ENCODE peak calls at places on chromosome 22, in eight cellular contexts. One of them, this sample, is unnamed.

GRCh38 chr22:44689173-44689572 is 12.8 kb upstream of the PRR5 start:
- DNase-seq in mammary epithelial cell: no peak
- DNase-seq in GM12878: no peak
- DNase-seq in mesenchymal stem cell: no peak
- DNase-seq in trophoblast cell: peak; percentile 96
- DNase-seq in GM23248: no peak
- DNase-seq in endothelial cell of umbilical vein: no peak
- DNase-seq in fibroblast of lung: no peak
- DNase-seq in this sample: no peak

GRCh38 chr22:22103078-22103593 is 120.5 kb upstream of the TOP3B start:
- DNase-seq in trophoblast cell: peak; percentile 19
- DNase-seq in fibroblast of lung: no peak
- DNase-seq in mammary epithelial cell: no peak
- DNase-seq in GM12878: no peak
- DNase-seq in mesenchymal stem cell: no peak
- DNase-seq in GM23248: peak; percentile 26
- DNase-seq in endothelial cell of umbilical vein: no peak
- DNase-seq in this sample: peak; percentile 88

GRCh38 chr22:20273720-20274119 is 5.6 kb upstream of the RTN4R start:
- DNase-seq in fibroblast of lung: no peak
- DNase-seq in trophoblast cell: no peak
- DNase-seq in GM23248: no peak
- DNase-seq in mesenchymal stem cell: no peak
- DNase-seq in mammary epithelial cell: no peak
- DNase-seq in endothelial cell of umbilical vein: no peak
- DNase-seq in GM12878: no peak
- DNase-seq in this sample: no peak

GRCh38 chr22:28899199-28899853 is 16.0 kb downstream of the ZNRF3 start:
- DNase-seq in GM12878: no peak
- DNase-seq in endothelial cell of umbilical vein: no peak
- DNase-seq in fibroblast of lung: peak; percentile 32
- DNase-seq in mammary epithelial cell: peak; percentile 87
- DNase-seq in trophoblast cell: no peak
- DNase-seq in mesenchymal stem cell: no peak
- DNase-seq in GM23248: no peak
- DNase-seq in this sample: no peak

GRCh38 chr22:48507171-48507570 is 1320.5 kb downstream of the BRD1 start:
- DNase-seq in fibroblast of lung: no peak
- DNase-seq in mammary epithelial cell: no peak
- DNase-seq in mesenchymal stem cell: no peak
- DNase-seq in GM12878: no peak
- DNase-seq in endothelial cell of umbilical vein: no peak
- DNase-seq in trophoblast cell: no peak
- DNase-seq in GM23248: no peak
- DNase-seq in this sample: no peak

GRCh38 chr22:49873228-49873940 is 19.7 kb downstream of the ZBED4 start:
- DNase-seq in mammary epithelial cell: no peak
- DNase-seq in endothelial cell of umbilical vein: no peak
- DNase-seq in GM12878: no peak
- DNase-seq in trophoblast cell: no peak
- DNase-seq in mesenchymal stem cell: no peak
- DNase-seq in fibroblast of lung: no peak
- DNase-seq in GM23248: no peak
- DNase-seq in this sample: no peak

GRCh38 chr22:21984793-21985192 is 2.2 kb upstream of the TOP3B start:
- DNase-seq in fibroblast of lung: peak; percentile 16
- DNase-seq in trophoblast cell: peak; percentile 29
- DNase-seq in mesenchymal stem cell: peak; percentile 8
- DNase-seq in endothelial cell of umbilical vein: peak; percentile 37
- DNase-seq in mammary epithelial cell: peak; percentile 35
- DNase-seq in GM23248: peak; percentile 44
- DNase-seq in GM12878: no peak
- DNase-seq in this sample: peak; percentile 92

GRCh38 chr22:20084547-20085413 is 4.7 kb downstream of the DGCR8 start:
- DNase-seq in mammary epithelial cell: no peak
- DNase-seq in endothelial cell of umbilical vein: no peak
- DNase-seq in fibroblast of lung: no peak
- DNase-seq in GM12878: no peak
- DNase-seq in GM23248: peak; percentile 27
- DNase-seq in mesenchymal stem cell: peak; percentile 18
- DNase-seq in trophoblast cell: no peak
- DNase-seq in this sample: peak; percentile 92

GRCh38 chr22:48370508-48371325 is 1457.0 kb downstream of the BRD1 start:
- DNase-seq in GM23248: no peak
- DNase-seq in mesenchymal stem cell: no peak
- DNase-seq in fibroblast of lung: no peak
- DNase-seq in GM12878: no peak
- DNase-seq in endothelial cell of umbilical vein: no peak
- DNase-seq in trophoblast cell: no peak
- DNase-seq in mammary epithelial cell: no peak
- DNase-seq in this sample: peak; percentile 51

GRCh38 chr22:27879923-27880322 is 39.1 kb downstream of the PITPNB start:
- DNase-seq in mesenchymal stem cell: peak; percentile 69
- DNase-seq in GM23248: peak; percentile 76
- DNase-seq in trophoblast cell: no peak
- DNase-seq in fibroblast of lung: peak; percentile 51
- DNase-seq in endothelial cell of umbilical vein: peak; percentile 57
- DNase-seq in GM12878: no peak
- DNase-seq in mammary epithelial cell: peak; percentile 30
- DNase-seq in this sample: peak; percentile 69

GRCh38 chr22:19987394-19988306 is 29.0 kb downstream of the ARVCF start:
- DNase-seq in GM23248: no peak
- DNase-seq in fibroblast of lung: no peak
- DNase-seq in mesenchymal stem cell: no peak
- DNase-seq in endothelial cell of umbilical vein: no peak
- DNase-seq in GM12878: no peak
- DNase-seq in mammary epithelial cell: no peak
- DNase-seq in trophoblast cell: no peak
- DNase-seq in this sample: no peak

GRCh38 chr22:37263966-37264887 is 18.1 kb upstream of the CYTH4 start:
- DNase-seq in GM23248: no peak
- DNase-seq in GM12878: no peak
- DNase-seq in trophoblast cell: no peak
- DNase-seq in endothelial cell of umbilical vein: no peak
- DNase-seq in mammary epithelial cell: no peak
- DNase-seq in fibroblast of lung: no peak
- DNase-seq in mesenchymal stem cell: no peak
- DNase-seq in this sample: peak; percentile 39

GRCh38 chr22:49967333-49968241 is 7.0 kb downstream of the PIM3 start:
- DNase-seq in GM23248: peak; percentile 37
- DNase-seq in fibroblast of lung: peak; percentile 75
- DNase-seq in GM12878: no peak
- DNase-seq in mesenchymal stem cell: peak; percentile 42
- DNase-seq in mammary epithelial cell: no peak
- DNase-seq in endothelial cell of umbilical vein: no peak
- DNase-seq in trophoblast cell: no peak
- DNase-seq in this sample: peak; percentile 62

DNA sequence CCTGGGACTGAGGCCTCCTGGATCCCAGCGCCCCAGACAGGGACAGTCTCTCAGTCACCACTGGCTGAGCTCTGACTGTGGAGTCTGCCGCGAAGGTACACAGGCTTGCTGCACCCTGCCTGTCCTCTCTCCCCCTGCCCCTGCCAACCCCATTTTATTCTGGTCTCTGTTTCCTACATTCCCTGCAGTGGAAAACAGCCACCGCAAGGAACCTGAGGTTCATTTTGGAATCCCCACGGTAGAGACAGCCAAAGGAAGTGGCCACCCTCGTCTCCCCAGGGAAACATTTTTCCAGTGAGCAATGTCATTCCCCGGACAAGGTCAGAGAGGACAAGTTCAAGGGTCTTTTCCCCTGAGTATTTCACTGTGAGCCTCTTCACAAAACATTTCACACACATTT is 56.6 kb downstream of the FBXO7 start:
- DNase-seq in mesenchymal stem cell: peak; percentile 47
- DNase-seq in trophoblast cell: no peak
- DNase-seq in GM12878: no peak
- DNase-seq in mammary epithelial cell: no peak
- DNase-seq in endothelial cell of umbilical vein: no peak
- DNase-seq in GM23248: peak; percentile 33
- DNase-seq in fibroblast of lung: no peak
- DNase-seq in this sample: no peak
- H3K9ac ChIP-seq in mesenchymal stem cell: peak overlapping the region; percentile 24
- H3K9ac ChIP-seq in trophoblast cell: no peak overlapping the region
- H3K9ac ChIP-seq in GM12878: no peak overlapping the region
- H3K9ac ChIP-seq in mammary epithelial cell: no peak overlapping the region
- H3K9ac ChIP-seq in endothelial cell of umbilical vein: no peak overlapping the region
- H3K9ac ChIP-seq in GM23248: peak overlapping the region; percentile 61
- H3K9ac ChIP-seq in fibroblast of lung: no peak overlapping the region
- H3K9ac ChIP-seq in this sample: no peak overlapping the region

DNA sequence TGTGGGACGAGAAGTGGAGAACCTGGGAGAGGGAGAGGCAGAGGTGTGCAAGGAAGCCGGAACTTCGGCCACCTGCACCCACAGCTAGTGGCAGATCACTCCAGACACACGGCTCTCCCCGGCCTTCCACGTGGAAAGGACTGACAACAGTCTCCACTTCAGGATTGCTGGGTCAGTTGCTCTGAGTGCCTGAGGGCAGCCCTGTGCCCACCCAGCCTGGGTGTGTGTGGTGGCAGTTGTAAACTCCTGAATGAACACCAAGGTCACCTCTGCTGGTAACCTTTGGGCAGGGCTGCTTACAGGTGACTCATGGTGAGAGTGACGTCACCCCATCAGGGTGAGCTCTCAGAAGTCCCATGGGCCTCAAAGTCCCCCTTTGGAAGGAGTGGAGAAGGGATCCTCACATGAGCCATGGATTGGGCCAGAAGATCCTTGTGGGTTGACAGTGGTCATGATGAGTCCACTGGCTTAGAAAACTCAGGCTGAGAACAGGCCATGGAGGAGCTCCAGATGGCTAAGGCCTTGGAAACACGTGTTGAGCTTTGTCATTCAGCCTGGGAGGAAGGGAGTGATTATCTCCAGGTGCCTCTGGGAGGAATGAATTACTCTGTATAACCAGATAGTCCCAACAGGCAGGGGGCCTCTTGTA is 71.3 kb downstream of the BCR start:
- DNase-seq in trophoblast cell: peak; percentile 11
- DNase-seq in mammary epithelial cell: peak; percentile 46
- DNase-seq in endothelial cell of umbilical vein: no peak
- DNase-seq in GM12878: no peak
- DNase-seq in fibroblast of lung: no peak
- DNase-seq in GM23248: peak; percentile 74
- DNase-seq in mesenchymal stem cell: peak; percentile 8
- DNase-seq in this sample: no peak
- H3K4me1 ChIP-seq in trophoblast cell: peaks cover 23% of the 10 kb centered on the region
- H3K4me1 ChIP-seq in mammary epithelial cell: peaks cover 7% of the 10 kb centered on the region
- H3K4me1 ChIP-seq in endothelial cell of umbilical vein: peaks cover 6% of the 10 kb centered on the region
- H3K4me1 ChIP-seq in GM12878: peaks cover 16% of the 10 kb centered on the region
- H3K4me1 ChIP-seq in fibroblast of lung: peaks cover 2% of the 10 kb centered on the region
- H3K4me1 ChIP-seq in GM23248: peaks cover 20% of the 10 kb centered on the region
- H3K4me1 ChIP-seq in mesenchymal stem cell: peaks cover 7% of the 10 kb centered on the region
- H3K4me1 ChIP-seq in this sample: peaks cover 31% of the 10 kb centered on the region

DNA sequence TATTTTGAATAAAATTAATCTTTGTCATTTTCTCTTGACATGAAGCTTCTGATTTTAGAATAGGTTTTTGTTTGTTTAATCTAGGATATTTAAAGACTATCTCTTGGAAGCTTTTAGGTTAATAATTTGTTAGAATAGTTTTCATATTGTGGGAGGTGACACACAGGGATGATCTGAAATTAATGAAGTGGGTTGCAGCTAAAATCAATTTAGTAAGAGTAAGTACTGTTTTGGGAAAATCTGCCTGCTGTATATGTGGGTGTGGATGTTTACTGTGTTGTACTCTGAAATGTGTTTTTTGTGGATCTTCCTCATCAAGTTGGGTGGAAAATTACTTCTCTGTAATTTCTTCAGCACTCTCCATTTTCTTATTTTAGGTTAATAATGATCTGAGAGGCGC is 67.3 kb downstream of the BID start:
- DNase-seq in trophoblast cell: no peak
- DNase-seq in fibroblast of lung: no peak
- DNase-seq in mammary epithelial cell: no peak
- DNase-seq in GM12878: no peak
- DNase-seq in GM23248: peak; percentile 31
- DNase-seq in endothelial cell of umbilical vein: no peak
- DNase-seq in mesenchymal stem cell: no peak
- DNase-seq in this sample: no peak
- H3K9ac ChIP-seq in trophoblast cell: no peak overlapping the region
- H3K9ac ChIP-seq in fibroblast of lung: no peak overlapping the region
- H3K9ac ChIP-seq in mammary epithelial cell: peak overlapping the region; percentile 73
- H3K9ac ChIP-seq in GM12878: peak overlapping the region; percentile 41
- H3K9ac ChIP-seq in GM23248: peak overlapping the region; percentile 85
- H3K9ac ChIP-seq in endothelial cell of umbilical vein: peak overlapping the region; percentile 86
- H3K9ac ChIP-seq in mesenchymal stem cell: peak overlapping the region; percentile 92
- H3K9ac ChIP-seq in this sample: no peak overlapping the region

GRCh38 chr22:17117400-17117799 is 3.8 kb downstream of the TMEM121B start:
- DNase-seq in GM12878: no peak
- DNase-seq in endothelial cell of umbilical vein: no peak
- DNase-seq in trophoblast cell: no peak
- DNase-seq in fibroblast of lung: no peak
- DNase-seq in mesenchymal stem cell: no peak
- DNase-seq in GM23248: no peak
- DNase-seq in mammary epithelial cell: no peak
- DNase-seq in this sample: peak; percentile 63
- H3K4me1 ChIP-seq in GM12878: peaks cover 18% of the 10 kb centered on the region
- H3K4me1 ChIP-seq in endothelial cell of umbilical vein: peaks cover 6% of the 10 kb centered on the region
- H3K4me1 ChIP-seq in trophoblast cell: peaks cover 5% of the 10 kb centered on the region
- H3K4me1 ChIP-seq in fibroblast of lung: no peaks in the 10 kb centered on the region
- H3K4me1 ChIP-seq in mesenchymal stem cell: peaks cover 19% of the 10 kb centered on the region
- H3K4me1 ChIP-seq in GM23248: no peaks in the 10 kb centered on the region
- H3K4me1 ChIP-seq in mammary epithelial cell: peaks cover 5% of the 10 kb centered on the region
- H3K4me1 ChIP-seq in this sample: peaks cover 19% of the 10 kb centered on the region

GRCh38 chr22:31123292-31123602 is 481 bp downstream of the INPP5J start:
- DNase-seq in fibroblast of lung: no peak
- DNase-seq in GM23248: no peak
- DNase-seq in endothelial cell of umbilical vein: no peak
- DNase-seq in GM12878: no peak
- DNase-seq in mesenchymal stem cell: no peak
- DNase-seq in mammary epithelial cell: no peak
- DNase-seq in trophoblast cell: no peak
- DNase-seq in this sample: no peak
- H3K9ac ChIP-seq in fibroblast of lung: no peak overlapping the region
- H3K9ac ChIP-seq in GM23248: no peak overlapping the region
- H3K9ac ChIP-seq in endothelial cell of umbilical vein: no peak overlapping the region
- H3K9ac ChIP-seq in GM12878: no peak overlapping the region
- H3K9ac ChIP-seq in mesenchymal stem cell: no peak overlapping the region
- H3K9ac ChIP-seq in mammary epithelial cell: no peak overlapping the region
- H3K9ac ChIP-seq in trophoblast cell: no peak overlapping the region
- H3K9ac ChIP-seq in this sample: peak overlapping the region; percentile 49

GRCh38 chr22:46103181-46103580 is 47.1 kb upstream of the PPARA start:
- DNase-seq in fibroblast of lung: no peak
- DNase-seq in GM12878: no peak
- DNase-seq in GM23248: no peak
- DNase-seq in mammary epithelial cell: no peak
- DNase-seq in mesenchymal stem cell: no peak
- DNase-seq in trophoblast cell: no peak
- DNase-seq in endothelial cell of umbilical vein: no peak
- DNase-seq in this sample: no peak
- H3K4me1 ChIP-seq in fibroblast of lung: peaks cover 54% of the 10 kb centered on the region
- H3K4me1 ChIP-seq in GM12878: no peaks in the 10 kb centered on the region
- H3K4me1 ChIP-seq in GM23248: peaks cover 47% of the 10 kb centered on the region
- H3K4me1 ChIP-seq in mammary epithelial cell: peaks cover 98% of the 10 kb centered on the region
- H3K4me1 ChIP-seq in mesenchymal stem cell: peaks cover 77% of the 10 kb centered on the region
- H3K4me1 ChIP-seq in trophoblast cell: no peaks in the 10 kb centered on the region
- H3K4me1 ChIP-seq in endothelial cell of umbilical vein: no peaks in the 10 kb centered on the region
- H3K4me1 ChIP-seq in this sample: no peaks in the 10 kb centered on the region

This sample was measured in endodermal cell.